ENCODE peak calls at places on chromosome 6, in five cellular contexts. J is NCI-H1930, V is NCI-H774, I is kidney tubule cell, L is NCI-H226. A is an unnamed sample.

GRCh38 chr6:33949877-33950831 is 146.4 kb upstream of the MLN start:
- DNase-seq in J (no peak), V (peak), I (peak), L (no peak), A (no peak)

GRCh38 chr6:170286246-170286933 is 4.5 kb downstream of the DLL1 start:
- DNase-seq in J (no peak), V (peak), I (no peak), L (no peak), A (no peak)

GRCh38 chr6:3722785-3723184 is 28.7 kb downstream of the PXDC1 start:
- DNase-seq in J (no peak), V (no peak), I (no peak), L (no peak), A (no peak)

GRCh38 chr6:150118208-150118607 is 24.6 kb upstream of the PPP1R14C start:
- DNase-seq in J (no peak), V (no peak), I (no peak), L (no peak), A (no peak)

GRCh38 chr6:149852180-149852579 is 12.0 kb downstream of the LRP11 start:
- DNase-seq in J (no peak), V (no peak), I (peak), L (peak), A (peak)

GRCh38 chr6:154252676-154253075 is 103.9 kb downstream of the IPCEF1 start:
- DNase-seq in J (no peak), V (no peak), I (no peak), L (no peak), A (no peak)

GRCh38 chr6:71197267-71197666 is 91.3 kb upstream of the OGFRL1 start:
- DNase-seq in J (no peak), V (no peak), I (no peak), L (no peak), A (peak)

GRCh38 chr6:118771253-118771652 is 119.9 kb upstream of the CEP85L start:
- DNase-seq in J (no peak), V (no peak), I (no peak), L (no peak), A (no peak)

GRCh38 chr6:111096246-111096645 is 8.9 kb downstream of the SLC16A10 start:
- DNase-seq in J (no peak), V (peak), I (peak), L (peak), A (no peak)

GRCh38 chr6:139597781-139598368 is 223.4 kb upstream of the CITED2 start:
- DNase-seq in J (no peak), V (no peak), I (peak), L (peak), A (peak)

GRCh38 chr6:119076173-119076965 is 2.1 kb downstream of the FAM184A start:
- DNase-seq in J (no peak), V (no peak), I (no peak), L (no peak), A (no peak)

GRCh38 chr6:70371454-70372105 is 41.7 kb upstream of the FAM135A start:
- DNase-seq in J (peak), V (peak), I (peak), L (peak), A (peak)

GRCh38 chr6:36019167-36019566 is 5.3 kb downstream of the SLC26A8 start:
- DNase-seq in J (no peak), V (no peak), I (no peak), L (no peak), A (no peak)

GRCh38 chr6:170130771-170131241 is 160.1 kb downstream of the DLL1 start:
- DNase-seq in J (no peak), V (no peak), I (no peak), L (no peak), A (no peak)

GRCh38 chr6:34990971-34991560 is 102.0 kb downstream of the ANKS1A start:
- DNase-seq in J (no peak), V (no peak), I (no peak), L (no peak), A (peak)

GRCh38 chr6:33815854-33816253 is 12.1 kb upstream of the MLN start:
- DNase-seq in J (peak), V (peak), I (peak), L (peak), A (no peak)

GRCh38 chr6:71421611-71422010 is 133.0 kb downstream of the OGFRL1 start:
- DNase-seq in J (no peak), V (no peak), I (no peak), L (no peak), A (no peak)

GRCh38 chr6:81031429-81031828 is 721.1 kb downstream of the TENT5A start:
- DNase-seq in J (no peak), V (no peak), I (no peak), L (peak), A (no peak)

GRCh38 chr6:43770417-43771209 is 602 bp downstream of the VEGFA start:
- DNase-seq in J (no peak), V (no peak), I (peak), L (peak), A (peak)

GRCh38 chr6:3755637-3756515 is 4.4 kb upstream of the PXDC1 start:
- DNase-seq in J (no peak), V (no peak), I (no peak), L (no peak), A (no peak)

GRCh38 chr6:43202451-43202850 is 20.5 kb downstream of the CUL9 start:
- DNase-seq in J (no peak), V (no peak), I (no peak), L (no peak), A (no peak)

GRCh38 chr6:140478631-140479030 is 1104.2 kb upstream of the CITED2 start:
- DNase-seq in J (no peak), V (no peak), I (no peak), L (no peak), A (no peak)

GRCh38 chr6:44699851-44700250 is 312.3 kb downstream of the CDC5L start:
- DNase-seq in J (no peak), V (no peak), I (peak), L (peak), A (no peak)